ENCODE peak calls at places on chromosome 20, in six cellular contexts. One of them, this sample, is unnamed.

GRCh38 chr20:25178563-25179438 is 16.7 kb upstream of the ENTPD6 start:
- DNase-seq in GM12892: no peak
- DNase-seq in K562: peak
- DNase-seq in GM12878: no peak
- DNase-seq in HepG2: peak
- DNase-seq in H1: no peak
- DNase-seq in this sample: no peak

GRCh38 chr20:19313342-19314069 is 101.1 kb downstream of the SLC24A3 start:
- DNase-seq in K562: no peak
- DNase-seq in H1: no peak
- DNase-seq in GM12892: no peak
- DNase-seq in HepG2: no peak
- DNase-seq in GM12878: no peak
- DNase-seq in this sample: no peak

GRCh38 chr20:48718914-48719578 is 108.8 kb downstream of the PREX1 start:
- DNase-seq in GM12878: no peak
- DNase-seq in HepG2: no peak
- DNase-seq in GM12892: no peak
- DNase-seq in H1: no peak
- DNase-seq in K562: no peak
- DNase-seq in this sample: no peak

GRCh38 chr20:47927944-47928343 is 142.7 kb upstream of the SULF2 start:
- DNase-seq in HepG2: no peak
- DNase-seq in GM12892: no peak
- DNase-seq in GM12878: no peak
- DNase-seq in H1: no peak
- DNase-seq in K562: no peak
- DNase-seq in this sample: no peak

GRCh38 chr20:59145926-59146800 is 17.5 kb upstream of the ZNF831 start:
- DNase-seq in H1: no peak
- DNase-seq in GM12892: peak
- DNase-seq in GM12878: no peak
- DNase-seq in HepG2: no peak
- DNase-seq in K562: no peak
- DNase-seq in this sample: peak

GRCh38 chr20:61464634-61465033 is 212.6 kb downstream of the CDH4 start:
- DNase-seq in HepG2: no peak
- DNase-seq in GM12878: no peak
- DNase-seq in K562: no peak
- DNase-seq in H1: no peak
- DNase-seq in GM12892: no peak
- DNase-seq in this sample: no peak

GRCh38 chr20:34755367-34755766 is 51.2 kb downstream of the TP53INP2 start:
- DNase-seq in HepG2: no peak
- DNase-seq in GM12878: peak
- DNase-seq in GM12892: peak
- DNase-seq in H1: no peak
- DNase-seq in K562: no peak
- DNase-seq in this sample: peak

GRCh38 chr20:14069796-14070195 is 74.5 kb downstream of the MACROD2 start:
- DNase-seq in HepG2: no peak
- DNase-seq in H1: no peak
- DNase-seq in K562: no peak
- DNase-seq in GM12892: no peak
- DNase-seq in GM12878: no peak
- DNase-seq in this sample: no peak

GRCh38 chr20:56689852-56690485 is 60.9 kb downstream of the TFAP2C start:
- DNase-seq in K562: no peak
- DNase-seq in GM12892: no peak
- DNase-seq in H1: no peak
- DNase-seq in GM12878: no peak
- DNase-seq in HepG2: no peak
- DNase-seq in this sample: no peak

GRCh38 chr20:19757973-19758887 is at the start of gene RIN2:
- DNase-seq in GM12892: peak
- DNase-seq in K562: no peak
- DNase-seq in H1: peak
- DNase-seq in GM12878: no peak
- DNase-seq in HepG2: peak
- DNase-seq in this sample: no peak

GRCh38 chr20:56945901-56946300 is 316.8 kb downstream of the TFAP2C start:
- DNase-seq in GM12892: no peak
- DNase-seq in GM12878: no peak
- DNase-seq in HepG2: no peak
- DNase-seq in K562: no peak
- DNase-seq in H1: no peak
- DNase-seq in this sample: no peak

GRCh38 chr20:44111712-44112335 is 75.2 kb downstream of the JPH2 start:
- DNase-seq in GM12892: no peak
- DNase-seq in H1: no peak
- DNase-seq in GM12878: no peak
- DNase-seq in HepG2: no peak
- DNase-seq in K562: no peak
- DNase-seq in this sample: no peak

GRCh38 chr20:47740225-47741184 is 44.8 kb downstream of the SULF2 start:
- DNase-seq in HepG2: no peak
- DNase-seq in GM12892: no peak
- DNase-seq in H1: no peak
- DNase-seq in GM12878: no peak
- DNase-seq in K562: peak
- DNase-seq in this sample: no peak

GRCh38 chr20:62301111-62301668 is 1.6 kb upstream of the ADRM1 start:
- DNase-seq in GM12892: no peak
- DNase-seq in K562: no peak
- DNase-seq in H1: no peak
- DNase-seq in HepG2: no peak
- DNase-seq in GM12878: no peak
- DNase-seq in this sample: no peak

GRCh38 chr20:34037121-34037520 is 43.4 kb downstream of the RALY start:
- DNase-seq in H1: no peak
- DNase-seq in K562: peak
- DNase-seq in GM12878: no peak
- DNase-seq in HepG2: no peak
- DNase-seq in GM12892: no peak
- DNase-seq in this sample: no peak

GRCh38 chr20:53074811-53075314 is 102.7 kb downstream of the TSHZ2 start:
- DNase-seq in GM12878: no peak
- DNase-seq in GM12892: no peak
- DNase-seq in H1: no peak
- DNase-seq in HepG2: no peak
- DNase-seq in K562: no peak
- DNase-seq in this sample: no peak

GRCh38 chr20:59428441-59429205 is 128.2 kb downstream of the EDN3 start:
- DNase-seq in HepG2: peak
- DNase-seq in H1: no peak
- DNase-seq in GM12878: no peak
- DNase-seq in GM12892: no peak
- DNase-seq in K562: no peak
- DNase-seq in this sample: no peak

GRCh38 chr20:50475879-50476292 is 34.3 kb upstream of the PTPN1 start:
- DNase-seq in H1: no peak
- DNase-seq in K562: peak
- DNase-seq in HepG2: peak
- DNase-seq in GM12878: no peak
- DNase-seq in GM12892: no peak
- DNase-seq in this sample: no peak

GRCh38 chr20:41862023-41862422 is 243.8 kb upstream of the CHD6 start:
- DNase-seq in H1: no peak
- DNase-seq in GM12892: no peak
- DNase-seq in GM12878: no peak
- DNase-seq in HepG2: no peak
- DNase-seq in K562: no peak
- DNase-seq in this sample: no peak

GRCh38 chr20:62876441-62876825 is 14.8 kb upstream of the TCFL5 start:
- DNase-seq in H1: no peak
- DNase-seq in K562: no peak
- DNase-seq in GM12878: no peak
- DNase-seq in GM12892: no peak
- DNase-seq in HepG2: no peak
- DNase-seq in this sample: no peak

GRCh38 chr20:39282619-39283092 is 320.5 kb downstream of the DHX35 start:
- DNase-seq in K562: no peak
- DNase-seq in HepG2: no peak
- DNase-seq in GM12892: no peak
- DNase-seq in GM12878: no peak
- DNase-seq in H1: no peak
- DNase-seq in this sample: no peak

GRCh38 chr20:41094656-41095055 is 42.7 kb upstream of the PLCG1 start:
- DNase-seq in GM12878: no peak
- DNase-seq in K562: no peak
- DNase-seq in HepG2: no peak
- DNase-seq in H1: no peak
- DNase-seq in GM12892: no peak
- DNase-seq in this sample: no peak

GRCh38 chr20:53581444-53582311 is 12.0 kb downstream of the ZNF217 start:
- DNase-seq in H1: no peak
- DNase-seq in HepG2: no peak
- DNase-seq in GM12892: no peak
- DNase-seq in K562: no peak
- DNase-seq in GM12878: no peak
- DNase-seq in this sample: no peak

GRCh38 chr20:4065405-4065841 is 50.1 kb upstream of the RNF24 start:
- DNase-seq in HepG2: no peak
- DNase-seq in GM12878: no peak
- DNase-seq in GM12892: no peak
- DNase-seq in H1: no peak
- DNase-seq in K562: no peak
- DNase-seq in this sample: no peak

GRCh38 chr20:4063631-4064030 is 48.3 kb upstream of the RNF24 start:
- DNase-seq in H1: no peak
- DNase-seq in K562: no peak
- DNase-seq in HepG2: no peak
- DNase-seq in GM12892: no peak
- DNase-seq in GM12878: no peak
- DNase-seq in this sample: no peak

GRCh38 chr20:4066551-4066950 is 51.2 kb upstream of the RNF24 start:
- DNase-seq in GM12892: no peak
- DNase-seq in H1: no peak
- DNase-seq in HepG2: no peak
- DNase-seq in K562: no peak
- DNase-seq in GM12878: no peak
- DNase-seq in this sample: no peak

GRCh38 chr20:4062721-4063606 is 47.6 kb upstream of the RNF24 start:
- DNase-seq in GM12892: no peak
- DNase-seq in K562: no peak
- DNase-seq in GM12878: no peak
- DNase-seq in H1: no peak
- DNase-seq in HepG2: peak
- DNase-seq in this sample: no peak

DNA sequence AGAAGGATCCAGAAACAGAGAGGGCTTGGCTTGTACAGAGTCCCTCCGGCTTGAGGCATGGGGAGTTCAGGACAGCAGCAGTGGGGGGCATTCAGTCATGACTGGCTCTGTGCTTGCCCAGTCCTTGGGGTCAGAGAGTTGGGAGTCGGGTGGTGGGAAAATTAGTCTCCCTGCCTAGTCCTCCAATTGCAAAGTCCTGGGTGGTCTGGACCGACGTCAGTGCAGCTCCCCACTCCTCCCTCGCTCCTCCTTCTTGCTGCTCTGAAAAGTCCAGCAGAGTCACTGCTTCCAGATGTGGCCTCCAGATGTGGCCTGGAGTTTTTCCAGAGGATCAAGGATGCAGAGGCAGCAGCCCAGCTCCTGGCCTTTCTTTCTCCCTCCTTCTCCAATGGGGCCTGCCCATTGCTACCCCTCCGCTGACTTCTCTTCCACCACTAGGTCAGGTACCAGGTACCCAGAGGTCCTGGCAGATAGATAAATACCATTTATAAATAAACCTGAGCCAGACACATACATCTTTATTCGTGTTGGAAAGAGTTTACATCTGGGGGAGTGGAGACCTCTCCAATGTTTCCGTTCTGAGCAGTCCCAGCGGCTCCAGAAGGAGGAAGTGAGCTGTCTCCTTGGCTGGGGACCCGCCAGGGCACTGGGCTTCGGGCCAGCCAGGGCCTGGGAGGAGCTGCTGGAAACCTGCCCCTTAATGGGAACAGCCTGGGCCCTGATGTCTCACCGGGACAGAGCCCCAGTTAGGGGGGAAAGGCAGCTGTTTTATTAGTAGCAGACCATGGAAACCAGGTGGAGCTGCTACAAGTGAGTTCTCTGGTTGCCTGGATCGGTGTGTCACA is 49.0 kb upstream of the RNF24 start:
- DNase-seq in H1: no peak
- DNase-seq in GM12878: no peak
- DNase-seq in K562: peak
- DNase-seq in HepG2: no peak
- DNase-seq in GM12892: no peak
- DNase-seq in this sample: no peak
- TF ChIP-seq TAF1 in H1: no peak
- TF ChIP-seq TAF1 in GM12878: no peak
- TF ChIP-seq TAF1 in K562: no peak
- TF ChIP-seq TAF1 in HepG2: no peak
- TF ChIP-seq TAF1 in GM12892: no peak
- TF ChIP-seq TAF1 in this sample: no peak

GRCh38 chr20:23363257-23363649 is 1.3 kb downstream of the GZF1 start:
- DNase-seq in HepG2: no peak
- DNase-seq in K562: no peak
- DNase-seq in GM12892: no peak
- DNase-seq in H1: no peak
- DNase-seq in GM12878: no peak
- DNase-seq in this sample: no peak

GRCh38 chr20:23358923-23359572 is 2.9 kb upstream of the GZF1 start:
- DNase-seq in HepG2: peak
- DNase-seq in H1: no peak
- DNase-seq in GM12892: no peak
- DNase-seq in K562: peak
- DNase-seq in GM12878: no peak
- DNase-seq in this sample: no peak

GRCh38 chr20:23362392-23363256 is 642 bp downstream of the GZF1 start:
- DNase-seq in K562: no peak
- DNase-seq in H1: no peak
- DNase-seq in GM12892: peak
- DNase-seq in GM12878: no peak
- DNase-seq in HepG2: peak
- DNase-seq in this sample: peak

GRCh38 chr20:23361651-23362391 is at the start of gene GZF1:
- DNase-seq in GM12878: peak
- DNase-seq in HepG2: peak
- DNase-seq in K562: peak
- DNase-seq in H1: peak
- DNase-seq in GM12892: peak
- DNase-seq in this sample: peak

GRCh38 chr20:23361108-23361650 is 803 bp upstream of the GZF1 start:
- DNase-seq in GM12878: no peak
- DNase-seq in H1: no peak
- DNase-seq in HepG2: peak
- DNase-seq in GM12892: no peak
- DNase-seq in K562: peak
- DNase-seq in this sample: no peak
- TF ChIP-seq POLR2A in GM12878: no peak
- TF ChIP-seq POLR2A in H1: no peak
- TF ChIP-seq POLR2A in HepG2: no peak
- TF ChIP-seq POLR2A in GM12892: no peak
- TF ChIP-seq POLR2A in K562: no peak
- TF ChIP-seq POLR2A in this sample: no peak

GRCh38 chr20:15359056-15359455 is 1021.6 kb upstream of the FLRT3 start:
- DNase-seq in K562: no peak
- DNase-seq in H1: no peak
- DNase-seq in GM12892: no peak
- DNase-seq in GM12878: no peak
- DNase-seq in HepG2: no peak
- DNase-seq in this sample: no peak
- TF ChIP-seq TAF1 in K562: no peak
- TF ChIP-seq TAF1 in H1: no peak
- TF ChIP-seq TAF1 in GM12892: no peak
- TF ChIP-seq TAF1 in GM12878: no peak
- TF ChIP-seq TAF1 in HepG2: no peak
- TF ChIP-seq TAF1 in this sample: no peak

GRCh38 chr20:3173582-3174441 is 463 bp upstream of the LZTS3 start:
- DNase-seq in GM12878: no peak
- DNase-seq in H1: peak
- DNase-seq in K562: peak
- DNase-seq in HepG2: peak
- DNase-seq in GM12892: peak
- DNase-seq in this sample: peak
- TF ChIP-seq POLR2A in GM12878: no peak
- TF ChIP-seq POLR2A in H1: peak
- TF ChIP-seq POLR2A in K562: peak
- TF ChIP-seq POLR2A in HepG2: peak
- TF ChIP-seq POLR2A in GM12892: no peak
- TF ChIP-seq POLR2A in this sample: no peak

This sample was measured in GM12891.